ENCODE peak calls at places on chromosomes 3 and 15, in ten cellular contexts. One of them, this sample, is unnamed.
A peak's percentile ranks its signal among the peaks of the same experiment; 100 is the strongest.

GRCh38 chr15:38547255-38547997 is 17.2 kb downstream of the RASGRP1 start:
- DNase-seq in psoas muscle: no peak
- DNase-seq in neuronal stem cell: no peak
- DNase-seq in colonic mucosa: no peak
- DNase-seq in CD8-positive, alpha-beta T cell: no peak
- DNase-seq in cardiac muscle cell: no peak
- DNase-seq in GM23248: peak; percentile 87
- DNase-seq in SJSA1: no peak
- DNase-seq in naive thymus-derived CD4-positive, alpha-beta T cell: no peak
- DNase-seq in stomach: no peak
- DNase-seq in this sample: no peak

GRCh38 chr15:89472785-89473256 is 23.6 kb downstream of the RHCG start:
- DNase-seq in psoas muscle: no peak
- DNase-seq in neuronal stem cell: peak; percentile 79
- DNase-seq in colonic mucosa: peak; percentile 44
- DNase-seq in CD8-positive, alpha-beta T cell: no peak
- DNase-seq in cardiac muscle cell: peak; percentile 84
- DNase-seq in GM23248: peak; percentile 65
- DNase-seq in SJSA1: peak; percentile 42
- DNase-seq in naive thymus-derived CD4-positive, alpha-beta T cell: no peak
- DNase-seq in stomach: peak; percentile 28
- DNase-seq in this sample: peak; percentile 83

GRCh38 chr3:59246719-59247401 is 197.0 kb upstream of the CFAP20DC start:
- DNase-seq in psoas muscle: no peak
- DNase-seq in neuronal stem cell: no peak
- DNase-seq in colonic mucosa: no peak
- DNase-seq in CD8-positive, alpha-beta T cell: no peak
- DNase-seq in cardiac muscle cell: no peak
- DNase-seq in GM23248: no peak
- DNase-seq in SJSA1: no peak
- DNase-seq in naive thymus-derived CD4-positive, alpha-beta T cell: no peak
- DNase-seq in stomach: no peak
- DNase-seq in this sample: no peak

GRCh38 chr15:74229686-74230085 is 6.4 kb upstream of the CCDC33 start:
- DNase-seq in psoas muscle: no peak
- DNase-seq in neuronal stem cell: no peak
- DNase-seq in colonic mucosa: no peak
- DNase-seq in CD8-positive, alpha-beta T cell: no peak
- DNase-seq in cardiac muscle cell: no peak
- DNase-seq in GM23248: no peak
- DNase-seq in SJSA1: no peak
- DNase-seq in naive thymus-derived CD4-positive, alpha-beta T cell: no peak
- DNase-seq in stomach: no peak
- DNase-seq in this sample: no peak

GRCh38 chr15:89121414-89121813 is 33.2 kb downstream of the ABHD2 start:
- DNase-seq in psoas muscle: no peak
- DNase-seq in neuronal stem cell: no peak
- DNase-seq in colonic mucosa: peak; percentile 78
- DNase-seq in CD8-positive, alpha-beta T cell: no peak
- DNase-seq in cardiac muscle cell: no peak
- DNase-seq in GM23248: no peak
- DNase-seq in SJSA1: no peak
- DNase-seq in naive thymus-derived CD4-positive, alpha-beta T cell: no peak
- DNase-seq in stomach: peak; percentile 56
- DNase-seq in this sample: no peak

GRCh38 chr3:27632431-27633223 is 89.5 kb downstream of the EOMES start:
- DNase-seq in psoas muscle: peak; percentile 48
- DNase-seq in neuronal stem cell: no peak
- DNase-seq in colonic mucosa: peak; percentile 50
- DNase-seq in CD8-positive, alpha-beta T cell: peak; percentile 75
- DNase-seq in cardiac muscle cell: no peak
- DNase-seq in GM23248: peak; percentile 83
- DNase-seq in SJSA1: peak; percentile 41
- DNase-seq in naive thymus-derived CD4-positive, alpha-beta T cell: peak; percentile 44
- DNase-seq in stomach: peak; percentile 53
- DNase-seq in this sample: no peak

GRCh38 chr3:7574435-7574834 is 713.5 kb downstream of the GRM7 start:
- DNase-seq in psoas muscle: no peak
- DNase-seq in neuronal stem cell: peak; percentile 1
- DNase-seq in colonic mucosa: no peak
- DNase-seq in CD8-positive, alpha-beta T cell: no peak
- DNase-seq in cardiac muscle cell: peak; percentile 10
- DNase-seq in GM23248: no peak
- DNase-seq in SJSA1: no peak
- DNase-seq in naive thymus-derived CD4-positive, alpha-beta T cell: no peak
- DNase-seq in stomach: no peak
- DNase-seq in this sample: no peak

GRCh38 chr3:73604491-73604890 is 20.2 kb downstream of the PDZRN3 start:
- DNase-seq in psoas muscle: no peak
- DNase-seq in neuronal stem cell: no peak
- DNase-seq in colonic mucosa: no peak
- DNase-seq in CD8-positive, alpha-beta T cell: no peak
- DNase-seq in cardiac muscle cell: no peak
- DNase-seq in GM23248: no peak
- DNase-seq in SJSA1: no peak
- DNase-seq in naive thymus-derived CD4-positive, alpha-beta T cell: no peak
- DNase-seq in stomach: no peak
- DNase-seq in this sample: no peak

GRCh38 chr3:113054552-113054951 is 63.8 kb downstream of the GTPBP8 start:
- DNase-seq in psoas muscle: no peak
- DNase-seq in neuronal stem cell: no peak
- DNase-seq in colonic mucosa: no peak
- DNase-seq in CD8-positive, alpha-beta T cell: no peak
- DNase-seq in cardiac muscle cell: no peak
- DNase-seq in GM23248: peak; percentile 84
- DNase-seq in SJSA1: no peak
- DNase-seq in naive thymus-derived CD4-positive, alpha-beta T cell: no peak
- DNase-seq in stomach: no peak
- DNase-seq in this sample: no peak

DNA sequence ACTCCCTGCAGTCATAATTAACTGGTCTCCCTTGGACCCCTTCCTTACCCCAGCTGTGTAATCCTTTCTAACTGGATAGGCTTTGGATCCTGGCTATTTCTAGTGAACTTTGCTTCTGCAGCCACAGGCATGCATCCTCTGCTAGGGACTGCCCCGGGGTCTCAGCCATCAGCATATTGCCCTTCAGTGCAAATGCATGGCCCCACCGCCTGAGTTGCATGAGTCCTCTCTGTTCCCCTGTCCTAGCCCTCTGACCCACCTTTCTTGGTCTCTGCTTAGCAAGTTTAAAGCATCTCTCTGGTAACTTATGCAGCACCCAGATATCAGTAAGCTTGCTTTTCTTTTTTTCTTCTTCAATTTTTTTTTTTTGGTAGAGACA is 56.2 kb upstream of the HACD2 start:
- DNase-seq in psoas muscle: no peak
- DNase-seq in neuronal stem cell: no peak
- DNase-seq in colonic mucosa: no peak
- DNase-seq in CD8-positive, alpha-beta T cell: no peak
- DNase-seq in cardiac muscle cell: no peak
- DNase-seq in GM23248: no peak
- DNase-seq in SJSA1: no peak
- DNase-seq in naive thymus-derived CD4-positive, alpha-beta T cell: no peak
- DNase-seq in stomach: no peak
- DNase-seq in this sample: no peak
- H3K27ac ChIP-seq in psoas muscle: no peak overlapping the region
- H3K27ac ChIP-seq in neuronal stem cell: no peak overlapping the region
- H3K27ac ChIP-seq in colonic mucosa: no peak overlapping the region
- H3K27ac ChIP-seq in CD8-positive, alpha-beta T cell: no peak overlapping the region
- H3K27ac ChIP-seq in cardiac muscle cell: no peak overlapping the region
- H3K27ac ChIP-seq in GM23248: peak overlapping the region; percentile 29
- H3K27ac ChIP-seq in SJSA1: no peak overlapping the region
- H3K27ac ChIP-seq in naive thymus-derived CD4-positive, alpha-beta T cell: no peak overlapping the region
- H3K27ac ChIP-seq in stomach: peak overlapping the region; percentile 55
- H3K27ac ChIP-seq in this sample: no peak overlapping the region

GRCh38 chr3:159734681-159735080 is 254.0 kb upstream of the IL12A start:
- DNase-seq in psoas muscle: no peak
- DNase-seq in neuronal stem cell: no peak
- DNase-seq in colonic mucosa: no peak
- DNase-seq in CD8-positive, alpha-beta T cell: no peak
- DNase-seq in cardiac muscle cell: no peak
- DNase-seq in GM23248: no peak
- DNase-seq in SJSA1: no peak
- DNase-seq in naive thymus-derived CD4-positive, alpha-beta T cell: no peak
- DNase-seq in stomach: no peak
- DNase-seq in this sample: no peak
- H3K4me3 ChIP-seq in psoas muscle: no peak overlapping the region
- H3K4me3 ChIP-seq in neuronal stem cell: no peak overlapping the region
- H3K4me3 ChIP-seq in colonic mucosa: no peak overlapping the region
- H3K4me3 ChIP-seq in CD8-positive, alpha-beta T cell: no peak overlapping the region
- H3K4me3 ChIP-seq in cardiac muscle cell: no peak overlapping the region
- H3K4me3 ChIP-seq in GM23248: no peak overlapping the region
- H3K4me3 ChIP-seq in SJSA1: no peak overlapping the region
- H3K4me3 ChIP-seq in naive thymus-derived CD4-positive, alpha-beta T cell: no peak overlapping the region
- H3K4me3 ChIP-seq in stomach: no peak overlapping the region
- H3K4me3 ChIP-seq in this sample: no peak overlapping the region

GRCh38 chr15:27089233-27089586 is 118.2 kb downstream of the GABRG3 start:
- DNase-seq in psoas muscle: no peak
- DNase-seq in neuronal stem cell: no peak
- DNase-seq in colonic mucosa: no peak
- DNase-seq in CD8-positive, alpha-beta T cell: no peak
- DNase-seq in cardiac muscle cell: no peak
- DNase-seq in GM23248: no peak
- DNase-seq in SJSA1: no peak
- DNase-seq in naive thymus-derived CD4-positive, alpha-beta T cell: no peak
- DNase-seq in stomach: no peak
- DNase-seq in this sample: no peak
- H3K9me3 ChIP-seq in psoas muscle: no peaks in the 10 kb centered on the region
- H3K9me3 ChIP-seq in neuronal stem cell: peaks cover 3% of the 10 kb centered on the region
- H3K9me3 ChIP-seq in colonic mucosa: no peaks in the 10 kb centered on the region
- H3K9me3 ChIP-seq in CD8-positive, alpha-beta T cell: no peaks in the 10 kb centered on the region
- H3K9me3 ChIP-seq in cardiac muscle cell: no peaks in the 10 kb centered on the region
- H3K9me3 ChIP-seq in GM23248: no peaks in the 10 kb centered on the region
- H3K9me3 ChIP-seq in SJSA1: peaks cover 3% of the 10 kb centered on the region
- H3K9me3 ChIP-seq in naive thymus-derived CD4-positive, alpha-beta T cell: no peaks in the 10 kb centered on the region
- H3K9me3 ChIP-seq in stomach: peaks cover 19% of the 10 kb centered on the region
- H3K9me3 ChIP-seq in this sample: no peaks in the 10 kb centered on the region

GRCh38 chr3:185701891-185702563 is 115.9 kb downstream of the SENP2 start:
- DNase-seq in psoas muscle: no peak
- DNase-seq in neuronal stem cell: no peak
- DNase-seq in colonic mucosa: no peak
- DNase-seq in CD8-positive, alpha-beta T cell: no peak
- DNase-seq in cardiac muscle cell: no peak
- DNase-seq in GM23248: no peak
- DNase-seq in SJSA1: peak; percentile 23
- DNase-seq in naive thymus-derived CD4-positive, alpha-beta T cell: no peak
- DNase-seq in stomach: no peak
- DNase-seq in this sample: no peak

GRCh38 chr3:185705498-185705897 is 119.3 kb downstream of the IGF2BP2 start:
- DNase-seq in psoas muscle: no peak
- DNase-seq in neuronal stem cell: no peak
- DNase-seq in colonic mucosa: no peak
- DNase-seq in CD8-positive, alpha-beta T cell: no peak
- DNase-seq in cardiac muscle cell: no peak
- DNase-seq in GM23248: no peak
- DNase-seq in SJSA1: no peak
- DNase-seq in naive thymus-derived CD4-positive, alpha-beta T cell: no peak
- DNase-seq in stomach: no peak
- DNase-seq in this sample: no peak

GRCh38 chr3:185696039-185696438 is 109.9 kb downstream of the SENP2 start:
- DNase-seq in psoas muscle: no peak
- DNase-seq in neuronal stem cell: no peak
- DNase-seq in colonic mucosa: no peak
- DNase-seq in CD8-positive, alpha-beta T cell: no peak
- DNase-seq in cardiac muscle cell: no peak
- DNase-seq in GM23248: no peak
- DNase-seq in SJSA1: no peak
- DNase-seq in naive thymus-derived CD4-positive, alpha-beta T cell: no peak
- DNase-seq in stomach: no peak
- DNase-seq in this sample: no peak

GRCh38 chr3:185702564-185703225 is 116.6 kb downstream of the SENP2 start:
- DNase-seq in psoas muscle: no peak
- DNase-seq in neuronal stem cell: no peak
- DNase-seq in colonic mucosa: no peak
- DNase-seq in CD8-positive, alpha-beta T cell: no peak
- DNase-seq in cardiac muscle cell: no peak
- DNase-seq in GM23248: no peak
- DNase-seq in SJSA1: peak; percentile 61
- DNase-seq in naive thymus-derived CD4-positive, alpha-beta T cell: no peak
- DNase-seq in stomach: no peak
- DNase-seq in this sample: no peak

DNA sequence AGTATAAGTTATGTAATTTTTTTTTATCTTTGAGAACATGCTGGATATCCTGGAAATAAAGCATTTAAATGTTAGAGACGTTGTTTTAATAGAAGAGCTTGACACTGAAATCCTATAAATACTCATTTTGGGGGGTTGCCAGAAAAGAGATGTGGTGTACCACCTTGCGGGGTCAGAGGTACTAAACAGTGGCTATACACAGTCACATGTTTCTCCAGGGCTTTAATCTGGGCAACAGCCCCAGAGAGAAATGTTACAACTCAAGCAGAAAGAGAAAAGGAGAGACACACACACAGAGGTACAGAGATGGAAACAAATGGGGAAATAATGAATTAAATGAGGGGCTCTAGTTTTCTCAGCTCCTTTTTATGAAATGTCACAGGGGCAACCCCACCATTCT is 113.8 kb downstream of the SENP2 start:
- DNase-seq in psoas muscle: no peak
- DNase-seq in neuronal stem cell: no peak
- DNase-seq in colonic mucosa: no peak
- DNase-seq in CD8-positive, alpha-beta T cell: no peak
- DNase-seq in cardiac muscle cell: no peak
- DNase-seq in GM23248: no peak
- DNase-seq in SJSA1: no peak
- DNase-seq in naive thymus-derived CD4-positive, alpha-beta T cell: no peak
- DNase-seq in stomach: no peak
- DNase-seq in this sample: no peak
- H3K27ac ChIP-seq in psoas muscle: no peak overlapping the region
- H3K27ac ChIP-seq in neuronal stem cell: no peak overlapping the region
- H3K27ac ChIP-seq in colonic mucosa: no peak overlapping the region
- H3K27ac ChIP-seq in CD8-positive, alpha-beta T cell: no peak overlapping the region
- H3K27ac ChIP-seq in cardiac muscle cell: no peak overlapping the region
- H3K27ac ChIP-seq in GM23248: no peak overlapping the region
- H3K27ac ChIP-seq in SJSA1: no peak overlapping the region
- H3K27ac ChIP-seq in naive thymus-derived CD4-positive, alpha-beta T cell: no peak overlapping the region
- H3K27ac ChIP-seq in stomach: no peak overlapping the region
- H3K27ac ChIP-seq in this sample: no peak overlapping the region

GRCh38 chr15:85581495-85581894 is 201.1 kb downstream of the AKAP13 start:
- DNase-seq in psoas muscle: peak; percentile 64
- DNase-seq in neuronal stem cell: no peak
- DNase-seq in colonic mucosa: peak; percentile 55
- DNase-seq in CD8-positive, alpha-beta T cell: peak; percentile 62
- DNase-seq in cardiac muscle cell: no peak
- DNase-seq in GM23248: no peak
- DNase-seq in SJSA1: no peak
- DNase-seq in naive thymus-derived CD4-positive, alpha-beta T cell: peak; percentile 36
- DNase-seq in stomach: peak; percentile 58
- DNase-seq in this sample: no peak
- H3K4me3 ChIP-seq in psoas muscle: peak overlapping the region; percentile 69
- H3K4me3 ChIP-seq in neuronal stem cell: no peak overlapping the region
- H3K4me3 ChIP-seq in colonic mucosa: peak overlapping the region; percentile 22
- H3K4me3 ChIP-seq in CD8-positive, alpha-beta T cell: peak overlapping the region; percentile 7
- H3K4me3 ChIP-seq in cardiac muscle cell: no peak overlapping the region
- H3K4me3 ChIP-seq in GM23248: no peak overlapping the region
- H3K4me3 ChIP-seq in SJSA1: no peak overlapping the region
- H3K4me3 ChIP-seq in naive thymus-derived CD4-positive, alpha-beta T cell: peak overlapping the region; percentile 29
- H3K4me3 ChIP-seq in stomach: peak overlapping the region; percentile 52
- H3K4me3 ChIP-seq in this sample: no peak overlapping the region

GRCh38 chr3:195609229-195609628 is 25.5 kb upstream of the APOD start:
- DNase-seq in psoas muscle: no peak
- DNase-seq in neuronal stem cell: no peak
- DNase-seq in colonic mucosa: peak; percentile 5
- DNase-seq in CD8-positive, alpha-beta T cell: peak; percentile 49
- DNase-seq in cardiac muscle cell: no peak
- DNase-seq in GM23248: no peak
- DNase-seq in SJSA1: no peak
- DNase-seq in naive thymus-derived CD4-positive, alpha-beta T cell: peak; percentile 77
- DNase-seq in stomach: peak; percentile 1
- DNase-seq in this sample: no peak
- H3K9me3 ChIP-seq in psoas muscle: no peaks in the 10 kb centered on the region
- H3K9me3 ChIP-seq in neuronal stem cell: peaks cover 1% of the 10 kb centered on the region
- H3K9me3 ChIP-seq in colonic mucosa: no peaks in the 10 kb centered on the region
- H3K9me3 ChIP-seq in CD8-positive, alpha-beta T cell: no peaks in the 10 kb centered on the region
- H3K9me3 ChIP-seq in cardiac muscle cell: no peaks in the 10 kb centered on the region
- H3K9me3 ChIP-seq in GM23248: no peaks in the 10 kb centered on the region
- H3K9me3 ChIP-seq in SJSA1: peaks cover 5% of the 10 kb centered on the region
- H3K9me3 ChIP-seq in naive thymus-derived CD4-positive, alpha-beta T cell: no peaks in the 10 kb centered on the region
- H3K9me3 ChIP-seq in stomach: peaks cover 6% of the 10 kb centered on the region
- H3K9me3 ChIP-seq in this sample: no peaks in the 10 kb centered on the region